ENCODE peak calls at places on chromosomes 1 and 21, in four cellular contexts. One of them, this sample, is unnamed. For H3K4me1, the result is how much of the 10 kb centered on the place peaks cover.

GRCh38 chr1:44608141-44608540 is 66.1 kb downstream of the TMEM53 start:
- DNase-seq in body of pancreas: no peak
- DNase-seq in ascending aorta: no peak
- DNase-seq in heart left ventricle: no peak
- DNase-seq in this sample: no peak

GRCh38 chr1:74753104-74753503 is 20.2 kb downstream of the TYW3 start:
- DNase-seq in body of pancreas: no peak
- DNase-seq in ascending aorta: no peak
- DNase-seq in heart left ventricle: no peak
- DNase-seq in this sample: no peak

GRCh38 chr1:171438441-171438840 is 46.9 kb upstream of the PRRC2C start:
- DNase-seq in body of pancreas: no peak
- DNase-seq in ascending aorta: peak
- DNase-seq in heart left ventricle: peak
- DNase-seq in this sample: no peak

GRCh38 chr1:171738921-171739320 is 2.9 kb downstream of the VAMP4 start:
- DNase-seq in body of pancreas: no peak
- DNase-seq in ascending aorta: no peak
- DNase-seq in heart left ventricle: no peak
- DNase-seq in this sample: no peak

GRCh38 chr1:51624851-51625250 is 8.0 kb downstream of the OSBPL9 start:
- DNase-seq in body of pancreas: no peak
- DNase-seq in ascending aorta: no peak
- DNase-seq in heart left ventricle: no peak
- DNase-seq in this sample: no peak

GRCh38 chr1:182229907-182230522 is 161.6 kb downstream of the GLUL start:
- DNase-seq in body of pancreas: no peak
- DNase-seq in ascending aorta: no peak
- DNase-seq in heart left ventricle: no peak
- DNase-seq in this sample: no peak

GRCh38 chr1:226870026-226870322 is 442 bp upstream of the PSEN2 start:
- DNase-seq in body of pancreas: no peak
- DNase-seq in ascending aorta: no peak
- DNase-seq in heart left ventricle: no peak
- DNase-seq in this sample: no peak

GRCh38 chr1:101130673-101131072 is 105.1 kb upstream of the DPH5 start:
- DNase-seq in body of pancreas: no peak
- DNase-seq in ascending aorta: no peak
- DNase-seq in heart left ventricle: no peak
- DNase-seq in this sample: no peak

GRCh38 chr21:31342328-31342727 is 1.7 kb downstream of the TIAM1 start:
- DNase-seq in body of pancreas: no peak
- DNase-seq in ascending aorta: no peak
- DNase-seq in heart left ventricle: no peak
- DNase-seq in this sample: no peak

GRCh38 chr1:27487927-27488522 is 1.9 kb downstream of the WASF2 start:
- DNase-seq in body of pancreas: no peak
- DNase-seq in ascending aorta: peak
- DNase-seq in heart left ventricle: no peak
- DNase-seq in this sample: no peak

GRCh38 chr1:31739281-31739853 is 24.8 kb downstream of the ADGRB2 start:
- DNase-seq in body of pancreas: no peak
- DNase-seq in ascending aorta: no peak
- DNase-seq in heart left ventricle: no peak
- DNase-seq in this sample: no peak

GRCh38 chr1:215761446-215761845 is 194.3 kb downstream of the KCTD3 start:
- DNase-seq in body of pancreas: no peak
- DNase-seq in ascending aorta: no peak
- DNase-seq in heart left ventricle: no peak
- DNase-seq in this sample: no peak

GRCh38 chr1:145849356-145850165 is 4.1 kb downstream of the NUDT17 start:
- DNase-seq in body of pancreas: no peak
- DNase-seq in ascending aorta: no peak
- DNase-seq in heart left ventricle: no peak
- DNase-seq in this sample: no peak

GRCh38 chr1:109906160-109906838 is 4.3 kb upstream of the CSF1 start:
- DNase-seq in body of pancreas: no peak
- DNase-seq in ascending aorta: no peak
- DNase-seq in heart left ventricle: no peak
- DNase-seq in this sample: no peak

GRCh38 chr1:115251340-115251748 is 86.7 kb downstream of the NGF start:
- DNase-seq in body of pancreas: no peak
- DNase-seq in ascending aorta: no peak
- DNase-seq in heart left ventricle: no peak
- DNase-seq in this sample: no peak

GRCh38 chr1:155859881-155860841 is 794 bp downstream of the SYT11 start:
- DNase-seq in body of pancreas: peak
- DNase-seq in ascending aorta: peak
- DNase-seq in heart left ventricle: peak
- DNase-seq in this sample: peak

GRCh38 chr1:47725000-47725731 is 272.0 kb downstream of the TRABD2B start:
- DNase-seq in body of pancreas: no peak
- DNase-seq in ascending aorta: no peak
- DNase-seq in heart left ventricle: no peak
- DNase-seq in this sample: no peak

GRCh38 chr1:206575165-206575893 is 36.9 kb downstream of the EIF2D start:
- DNase-seq in body of pancreas: no peak
- DNase-seq in ascending aorta: peak
- DNase-seq in heart left ventricle: peak
- DNase-seq in this sample: no peak

GRCh38 chr1:202034683-202035462 is 24.5 kb downstream of the ELF3 start:
- DNase-seq in body of pancreas: peak
- DNase-seq in ascending aorta: peak
- DNase-seq in heart left ventricle: peak
- DNase-seq in this sample: peak

GRCh38 chr1:85451236-85451830 is 13.6 kb downstream of the DDAH1 start:
- DNase-seq in body of pancreas: no peak
- DNase-seq in ascending aorta: no peak
- DNase-seq in heart left ventricle: no peak
- DNase-seq in this sample: no peak

GRCh38 chr1:171984850-171985485 is 143.7 kb downstream of the DNM3 start:
- DNase-seq in body of pancreas: no peak
- DNase-seq in ascending aorta: no peak
- DNase-seq in heart left ventricle: no peak
- DNase-seq in this sample: no peak

GRCh38 chr1:9784508-9785133 is 39.1 kb downstream of the CLSTN1 start:
- DNase-seq in body of pancreas: peak
- DNase-seq in ascending aorta: no peak
- DNase-seq in heart left ventricle: peak
- DNase-seq in this sample: peak

GRCh38 chr1:37040773-37041172 is 6.5 kb upstream of the GRIK3 start:
- DNase-seq in body of pancreas: no peak
- DNase-seq in ascending aorta: no peak
- DNase-seq in heart left ventricle: no peak
- DNase-seq in this sample: no peak

GRCh38 chr1:16087733-16088132 is 14.3 kb upstream of the FAM131C start:
- DNase-seq in body of pancreas: no peak
- DNase-seq in ascending aorta: no peak
- DNase-seq in heart left ventricle: no peak
- DNase-seq in this sample: no peak

GRCh38 chr1:3265800-3266485 is 188.5 kb upstream of the ARHGEF16 start:
- DNase-seq in body of pancreas: no peak
- DNase-seq in ascending aorta: no peak
- DNase-seq in heart left ventricle: no peak
- DNase-seq in this sample: no peak

GRCh38 chr1:53959664-53960250 is 13.6 kb downstream of the LRRC42 start:
- DNase-seq in body of pancreas: no peak
- DNase-seq in ascending aorta: no peak
- DNase-seq in heart left ventricle: no peak
- DNase-seq in this sample: no peak

GRCh38 chr1:172308577-172308976 is 111.9 kb upstream of the C1orf105 start:
- DNase-seq in body of pancreas: no peak
- DNase-seq in ascending aorta: no peak
- DNase-seq in heart left ventricle: no peak
- DNase-seq in this sample: no peak

GRCh38 chr1:244112646-244113045 is 61.6 kb downstream of the ZBTB18 start:
- DNase-seq in body of pancreas: no peak
- DNase-seq in ascending aorta: no peak
- DNase-seq in heart left ventricle: no peak
- DNase-seq in this sample: no peak

GRCh38 chr1:162997499-162998285 is 71.5 kb upstream of the RGS4 start:
- DNase-seq in body of pancreas: no peak
- DNase-seq in ascending aorta: no peak
- DNase-seq in heart left ventricle: no peak
- DNase-seq in this sample: no peak

GRCh38 chr1:31483012-31483946 is 70.3 kb downstream of the SERINC2 start:
- DNase-seq in body of pancreas: peak
- DNase-seq in ascending aorta: peak
- DNase-seq in heart left ventricle: peak
- DNase-seq in this sample: no peak

GRCh38 chr1:227937031-227937430 is 10.7 kb downstream of the WNT9A start:
- DNase-seq in body of pancreas: no peak
- DNase-seq in ascending aorta: no peak
- DNase-seq in heart left ventricle: no peak
- DNase-seq in this sample: no peak

GRCh38 chr1:227934476-227935313 is 13.0 kb downstream of the WNT9A start:
- DNase-seq in body of pancreas: no peak
- DNase-seq in ascending aorta: no peak
- DNase-seq in heart left ventricle: no peak
- DNase-seq in this sample: peak

GRCh38 chr1:227938276-227938675 is 9.5 kb downstream of the WNT9A start:
- DNase-seq in body of pancreas: no peak
- DNase-seq in ascending aorta: no peak
- DNase-seq in heart left ventricle: no peak
- DNase-seq in this sample: no peak

GRCh38 chr1:227937531-227938145 is 10.1 kb downstream of the WNT9A start:
- DNase-seq in body of pancreas: no peak
- DNase-seq in ascending aorta: no peak
- DNase-seq in heart left ventricle: no peak
- DNase-seq in this sample: no peak

GRCh38 chr1:227935826-227936225 is 11.9 kb downstream of the WNT9A start:
- DNase-seq in body of pancreas: no peak
- DNase-seq in ascending aorta: no peak
- DNase-seq in heart left ventricle: no peak
- DNase-seq in this sample: no peak
- H3K4me1 ChIP-seq in body of pancreas: under half
- H3K4me1 ChIP-seq in ascending aorta: under half
- H3K4me1 ChIP-seq in heart left ventricle: under half
- H3K4me1 ChIP-seq in this sample: under half

DNA sequence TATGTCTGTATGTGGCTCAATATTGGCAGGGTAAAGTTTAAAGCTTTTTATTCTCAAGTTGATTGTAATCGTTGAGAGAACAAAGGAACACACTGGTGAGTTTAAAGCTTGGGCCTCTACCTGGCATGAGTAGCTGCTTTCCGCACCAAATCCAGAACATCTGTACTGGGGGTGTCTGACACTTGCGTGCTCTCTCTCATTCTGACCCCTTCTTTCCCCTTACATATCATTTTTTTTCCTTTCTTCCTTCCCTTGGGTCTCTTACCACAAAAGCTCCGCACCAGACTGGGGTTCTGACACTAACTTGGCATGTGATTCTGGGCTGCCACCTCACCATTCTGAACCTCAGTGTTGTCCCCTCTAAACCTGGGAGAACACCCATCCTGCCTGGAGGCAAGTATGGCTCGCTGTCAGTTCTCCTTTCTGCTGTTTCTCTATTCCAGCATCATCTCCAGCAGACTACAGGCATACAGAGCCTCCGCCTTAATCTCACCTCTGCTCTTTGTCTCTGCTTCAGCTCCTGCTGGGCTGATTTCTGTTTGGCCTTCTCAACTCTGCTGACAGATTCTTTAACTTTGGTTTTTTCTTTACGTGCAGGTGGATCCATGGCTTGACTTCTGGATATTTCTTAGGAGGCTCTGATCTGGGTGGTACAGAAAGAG is 853 bp upstream of the ERMAP start:
- DNase-seq in body of pancreas: no peak
- DNase-seq in ascending aorta: no peak
- DNase-seq in heart left ventricle: no peak
- DNase-seq in this sample: no peak
- H3K4me1 ChIP-seq in body of pancreas: under half
- H3K4me1 ChIP-seq in ascending aorta: under half
- H3K4me1 ChIP-seq in heart left ventricle: under half
- H3K4me1 ChIP-seq in this sample: under half

GRCh38 chr1:151065089-151065645 is 5.0 kb downstream of the MLLT11 start:
- DNase-seq in body of pancreas: no peak
- DNase-seq in ascending aorta: no peak
- DNase-seq in heart left ventricle: no peak
- DNase-seq in this sample: no peak
- H3K4me1 ChIP-seq in body of pancreas: under half
- H3K4me1 ChIP-seq in ascending aorta: under half
- H3K4me1 ChIP-seq in heart left ventricle: under half
- H3K4me1 ChIP-seq in this sample: under half

GRCh38 chr1:222711319-222712252 is 705 bp downstream of the AIDA start:
- DNase-seq in body of pancreas: peak
- DNase-seq in ascending aorta: peak
- DNase-seq in heart left ventricle: peak
- DNase-seq in this sample: peak
- H3K4me1 ChIP-seq in body of pancreas: under half
- H3K4me1 ChIP-seq in ascending aorta: under half
- H3K4me1 ChIP-seq in heart left ventricle: under half
- H3K4me1 ChIP-seq in this sample: under half

GRCh38 chr1:167512262-167512661 is 6.1 kb downstream of the CD247 start:
- DNase-seq in body of pancreas: no peak
- DNase-seq in ascending aorta: no peak
- DNase-seq in heart left ventricle: no peak
- DNase-seq in this sample: no peak
- H3K4me1 ChIP-seq in body of pancreas: under half
- H3K4me1 ChIP-seq in ascending aorta: under half
- H3K4me1 ChIP-seq in heart left ventricle: under half
- H3K4me1 ChIP-seq in this sample: under half

DNA sequence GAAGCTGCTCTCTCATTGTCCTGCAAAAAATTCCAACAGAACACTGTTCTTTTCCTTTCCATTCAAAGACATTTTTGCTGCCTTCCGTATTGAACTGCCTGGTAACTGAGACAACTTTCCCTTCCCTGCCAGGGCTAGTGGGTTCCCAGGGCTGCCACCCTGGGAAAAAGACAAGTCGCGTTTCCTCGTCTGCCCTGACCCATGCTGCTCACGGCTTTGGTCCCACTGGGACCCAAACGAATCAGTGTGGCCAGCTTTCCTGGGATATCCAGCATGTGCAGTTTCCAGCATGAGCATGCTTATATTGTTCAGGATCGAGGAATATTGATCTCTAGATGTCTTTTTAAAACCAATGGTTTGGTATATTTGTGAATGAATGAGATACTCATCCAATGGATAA is 18.2 kb downstream of the SOX13 start:
- DNase-seq in body of pancreas: no peak
- DNase-seq in ascending aorta: no peak
- DNase-seq in heart left ventricle: no peak
- DNase-seq in this sample: no peak
- H3K4me1 ChIP-seq in body of pancreas: half or more
- H3K4me1 ChIP-seq in ascending aorta: under half
- H3K4me1 ChIP-seq in heart left ventricle: half or more
- H3K4me1 ChIP-seq in this sample: half or more

DNA sequence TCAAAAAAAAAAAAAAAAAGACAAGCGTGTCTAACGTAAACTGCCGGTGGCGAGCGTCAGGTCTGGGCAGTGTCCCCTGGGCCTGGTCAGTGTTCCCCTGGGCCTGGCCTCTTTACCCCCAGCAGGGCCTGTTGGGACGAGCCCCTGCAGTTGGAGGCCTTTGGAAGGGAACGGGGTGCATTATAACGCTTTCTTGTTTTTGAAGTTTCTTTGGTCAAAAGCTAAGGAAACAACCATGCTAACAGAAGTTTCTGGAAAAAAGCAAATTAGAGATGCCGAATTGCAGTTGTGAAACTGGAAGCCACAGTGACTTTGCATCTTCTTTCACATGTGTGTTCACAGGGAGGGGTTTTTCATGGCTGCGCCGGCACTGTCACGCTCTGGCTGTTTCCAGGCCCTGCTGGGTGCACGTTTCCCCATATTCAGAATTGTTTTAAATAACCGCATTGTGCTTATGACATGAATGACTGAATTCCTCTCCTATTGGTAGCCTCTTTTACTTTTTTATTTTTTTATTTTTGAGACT is 16.0 kb downstream of the RRP1 start:
- DNase-seq in body of pancreas: no peak
- DNase-seq in ascending aorta: no peak
- DNase-seq in heart left ventricle: peak
- DNase-seq in this sample: no peak
- H3K4me1 ChIP-seq in body of pancreas: under half
- H3K4me1 ChIP-seq in ascending aorta: under half
- H3K4me1 ChIP-seq in heart left ventricle: under half
- H3K4me1 ChIP-seq in this sample: under half

This sample was measured in uterus.